ENCODE peak calls at places on chromosomes 4 and X, in seven cellular contexts. A is heart left ventricle, F is cardiac fibroblast, E is fibroblast of lung, N is breast epithelium, U is mucosa of descending colon, Q is tibial artery. H is an unnamed sample.

GRCh38 chr4:140152760-140153418 is 1.1 kb downstream of the MAML3 start:
- DNase-seq in F (peak; percentile 52), E (peak; percentile 58), U (peak; percentile 77), Q (peak; percentile 76), N (peak; percentile 57), A (peak; percentile 62), H (peak; percentile 58)

GRCh38 chr4:151227731-151228130 is 49.2 kb upstream of the PRSS48 start:
- DNase-seq in Q (peak; percentile 89), E (peak; percentile 85), A (peak; percentile 61), F (peak; percentile 96), U (no peak), N (peak; percentile 55), H (peak; percentile 97)

GRCh38 chr4:27490747-27491146 is 630.1 kb downstream of the STIM2 start:
- DNase-seq in F (no peak), E (no peak), Q (no peak), N (no peak), A (no peak), U (no peak), H (no peak)

GRCh38 chr4:90816754-90817153 is 689.6 kb downstream of the CCSER1 start:
- DNase-seq in E (no peak), Q (no peak), A (no peak), N (no peak), F (no peak), U (no peak), H (no peak)

GRCh38 chr4:19327364-19327763 is 924.3 kb upstream of the SLIT2 start:
- DNase-seq in E (peak; percentile 12), A (no peak), Q (no peak), U (no peak), F (peak; percentile 51), N (no peak), H (peak; percentile 24)

GRCh38 chrX:96929036-96929435 is 45.3 kb downstream of the RPA4 start:
- DNase-seq in Q (no peak), F (no peak), N (no peak), E (no peak), U (no peak), A (no peak), H (no peak)

GRCh38 chrX:80246273-80246672 is 174.0 kb upstream of the TENT5D start:
- DNase-seq in A (no peak), E (no peak), Q (no peak), F (no peak), N (no peak), U (no peak), H (no peak)

GRCh38 chr4:113276448-113277158 is 227.2 kb downstream of the ANK2 start:
- DNase-seq in F (no peak), E (no peak), A (no peak), Q (no peak), N (no peak), U (no peak), H (no peak)

GRCh38 chrX:56798866-56799864 is 70.1 kb downstream of the NBDY start:
- DNase-seq in A (no peak), N (peak; percentile 64), E (no peak), U (no peak), Q (no peak), F (no peak), H (no peak)

GRCh38 chr4:1333256-1333655 is 13.8 kb upstream of the UVSSA start:
- DNase-seq in N (no peak), A (peak; percentile 35), E (no peak), F (no peak), Q (no peak), U (no peak), H (no peak)

GRCh38 chrX:13837290-13837745 is 20.4 kb upstream of the GPM6B start:
- DNase-seq in Q (no peak), U (no peak), A (no peak), F (no peak), N (no peak), E (peak; percentile 9), H (no peak)

GRCh38 chr4:105607876-105608275 is 55.5 kb downstream of the ARHGEF38 start:
- DNase-seq in N (no peak), E (no peak), U (no peak), A (no peak), F (no peak), Q (no peak), H (no peak)

GRCh38 chr4:1041936-1042330 is 30.5 kb downstream of the FGFRL1 start:
- DNase-seq in Q (no peak), N (no peak), F (no peak), E (no peak), A (peak; percentile 21), U (peak; percentile 48), H (no peak)

GRCh38 chrX:50988649-50989048 is 78.1 kb downstream of the BMP15 start:
- DNase-seq in Q (no peak), U (no peak), F (peak; percentile 44), A (no peak), N (no peak), E (peak; percentile 10), H (peak; percentile 39)

DNA sequence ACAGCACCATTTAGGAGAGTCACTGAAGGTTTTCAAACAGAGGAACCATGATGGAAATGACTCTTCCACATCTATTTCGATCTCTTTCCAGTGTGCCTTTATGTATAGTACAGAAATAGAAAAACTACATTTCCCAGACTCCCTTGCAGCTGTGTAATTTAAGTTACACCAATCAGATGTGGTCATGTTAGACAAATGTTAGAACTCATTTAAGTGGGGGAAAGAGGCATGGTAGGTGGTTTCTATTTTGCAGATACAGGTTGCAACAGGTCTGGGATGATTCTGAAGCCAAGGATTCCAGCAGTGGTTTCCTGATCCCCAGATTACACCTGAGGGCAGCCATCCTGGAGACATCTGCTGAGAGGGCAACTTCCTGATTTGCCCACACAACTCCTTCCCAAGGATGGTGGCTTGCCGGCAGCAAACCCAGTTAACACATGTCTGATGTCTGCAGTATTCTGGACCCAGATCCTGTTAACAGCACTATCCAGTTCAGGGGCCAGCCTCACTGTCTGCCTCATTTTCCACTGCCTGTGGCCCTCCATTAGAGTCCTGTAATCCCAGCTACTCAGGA is 38.7 kb upstream of the PDK3 start:
- DNase-seq in F (peak; percentile 18), N (peak; percentile 38), U (no peak), A (no peak), Q (no peak), E (no peak), H (peak; percentile 17)
- H3K4me3 ChIP-seq in F (no peak overlapping the region), N (no peak overlapping the region), U (no peak overlapping the region), A (no peak overlapping the region), Q (no peak overlapping the region), E (no peak overlapping the region), H (no peak overlapping the region)

DNA sequence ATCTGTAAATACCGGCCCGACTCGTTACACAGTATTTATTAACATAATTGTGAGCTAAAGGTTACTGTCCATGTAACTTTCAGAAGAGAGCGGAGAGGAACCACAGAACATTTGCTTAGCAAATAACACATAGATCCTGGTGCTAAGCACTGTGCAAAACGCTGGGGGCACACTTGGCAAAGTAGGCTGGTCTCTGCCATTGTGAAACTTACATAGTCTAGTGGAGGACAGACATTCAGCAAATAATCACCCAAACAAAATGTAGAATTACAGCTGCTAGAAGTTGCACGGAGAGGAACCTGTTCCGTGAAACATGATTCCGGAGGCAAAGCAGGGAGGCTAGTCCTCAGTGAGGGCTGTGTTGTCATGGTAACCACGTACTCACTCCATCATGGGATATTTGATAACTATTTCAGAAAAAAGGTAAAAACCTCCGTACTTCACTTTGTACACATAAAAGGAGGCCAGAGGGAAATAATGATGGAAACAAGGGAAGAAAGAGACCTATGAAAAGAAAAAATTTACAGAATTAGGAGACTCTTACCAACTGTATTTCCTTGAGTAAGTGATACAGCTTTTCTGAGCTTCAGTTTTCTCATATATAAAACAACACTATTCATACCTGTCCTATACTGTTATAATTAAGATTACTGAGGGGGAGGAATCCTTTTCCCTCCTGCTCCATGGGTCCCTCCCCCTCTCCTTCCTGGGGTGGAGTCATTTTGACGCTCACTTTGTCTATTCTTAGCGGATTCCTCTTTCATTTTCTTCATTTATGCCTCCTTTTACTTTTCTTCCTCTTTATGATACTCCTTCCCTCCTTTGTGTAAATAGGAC is 760 bp upstream of the RASGEF1B start:
- DNase-seq in Q (peak; percentile 43), A (peak; percentile 31), U (peak; percentile 64), E (no peak), F (peak; percentile 37), N (peak; percentile 59), H (peak; percentile 58)
- TF ChIP-seq CTCF in Q (no peak), A (peak; percentile 33), U (no peak), E (peak; percentile 44), F (peak; percentile 2), N (no peak), H (peak; percentile 41)

GRCh38 chr4:64465263-64465662 is 56.0 kb upstream of the TECRL start:
- DNase-seq in Q (no peak), U (no peak), E (no peak), A (no peak), F (no peak), N (no peak), H (peak; percentile 1)

DNA sequence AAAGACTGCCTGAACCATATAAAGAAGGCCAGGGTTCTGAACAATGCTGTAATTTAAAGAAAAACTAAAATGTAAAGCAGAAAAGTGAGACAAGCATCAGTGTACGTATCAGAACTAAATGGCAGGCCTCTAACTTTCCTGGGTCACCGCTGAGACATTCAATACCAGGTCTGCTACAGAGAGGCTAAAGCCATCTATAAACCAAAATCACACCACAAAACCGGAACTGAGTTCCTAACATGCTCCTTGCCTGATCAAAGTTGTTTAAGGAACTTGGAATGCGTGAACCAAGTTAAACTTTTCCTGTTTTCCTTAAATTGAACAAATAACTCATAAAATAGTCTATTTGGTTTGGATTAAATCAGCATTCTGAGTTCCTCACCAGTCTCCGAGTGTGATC is 55.3 kb upstream of the TECRL start:
- DNase-seq in N (no peak), E (no peak), U (no peak), Q (no peak), A (no peak), F (no peak), H (no peak)
- H3K4me3 ChIP-seq in N (no peak overlapping the region), E (no peak overlapping the region), U (no peak overlapping the region), Q (no peak overlapping the region), A (no peak overlapping the region), F (no peak overlapping the region), H (no peak overlapping the region)

DNA sequence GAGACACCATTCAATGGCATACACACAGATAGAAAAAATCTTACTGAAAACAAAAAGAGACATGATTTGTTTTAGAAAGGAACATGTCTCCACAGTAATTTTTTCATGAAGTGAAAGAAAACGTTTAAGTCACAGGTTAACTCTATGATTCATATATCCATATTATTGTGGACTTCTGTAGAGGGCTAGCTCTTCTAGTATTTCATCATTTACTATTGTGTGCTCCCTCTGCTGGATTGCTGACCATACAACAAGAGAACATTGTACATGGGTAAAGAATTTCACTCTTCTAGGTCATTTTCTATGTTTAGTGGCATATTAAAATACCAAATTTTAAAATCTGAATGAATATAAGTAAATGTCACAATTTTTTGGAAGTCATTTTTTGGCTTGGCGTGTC is 91.8 kb upstream of the POU3F4 start:
- DNase-seq in F (peak; percentile 2), U (no peak), E (no peak), N (no peak), A (no peak), Q (no peak), H (no peak)
- TF ChIP-seq CTCF in F (no peak), U (no peak), E (no peak), N (no peak), A (no peak), Q (no peak), H (no peak)

H was measured in fibroblast of pulmonary artery.